ENCODE peak calls at places on chromosome 7, in five cellular contexts. Y is cardiac muscle cell, S is astrocyte, T is WERI-Rb-1, Q is mammary epithelial cell. A is an unnamed sample.

GRCh38 chr7:105782391-105783063 is 93.9 kb downstream of the ATXN7L1 start:
- DNase-seq in Y (no peak), S (peak; percentile 89), T (no peak), Q (peak; percentile 91), A (no peak)

GRCh38 chr7:93442478-93443224 is 131.9 kb downstream of the CALCR start:
- DNase-seq in Y (peak; percentile 48), S (no peak), T (peak; percentile 36), Q (peak; percentile 19), A (peak; percentile 52)

GRCh38 chr7:909358-910329 is 33.3 kb downstream of the GET4 start:
- DNase-seq in Y (peak; percentile 42), S (no peak), T (no peak), Q (no peak), A (no peak)

GRCh38 chr7:2403718-2404648 is 572 bp downstream of the CHST12 start:
- DNase-seq in Y (peak; percentile 66), S (no peak), T (no peak), Q (peak; percentile 26), A (peak; percentile 60)

GRCh38 chr7:73972614-73973013 is 55.4 kb upstream of the ELN start:
- DNase-seq in Y (no peak), S (no peak), T (no peak), Q (no peak), A (no peak)

GRCh38 chr7:127290801-127291361 is 38.1 kb upstream of the GRM8 start:
- DNase-seq in Y (no peak), S (peak; percentile 1), T (no peak), Q (peak; percentile 33), A (no peak)

GRCh38 chr7:134966691-134967090 is 19.6 kb upstream of the AGBL3 start:
- DNase-seq in Y (no peak), S (no peak), T (no peak), Q (no peak), A (no peak)

GRCh38 chr7:25069900-25070443 is 55.1 kb downstream of the CYCS start:
- DNase-seq in Y (peak; percentile 80), S (peak; percentile 60), T (peak; percentile 40), Q (peak; percentile 45), A (no peak)

GRCh38 chr7:1108264-1108920 is 20.5 kb downstream of the GPER1 start:
- DNase-seq in Y (no peak), S (no peak), T (no peak), Q (no peak), A (no peak)

GRCh38 chr7:151114151-151115090 is 28.1 kb downstream of the AGAP3 start:
- DNase-seq in Y (peak; percentile 63), S (no peak), T (no peak), Q (peak; percentile 80), A (peak; percentile 58)

GRCh38 chr7:105387621-105388372 is 924 bp downstream of the SRPK2 start:
- DNase-seq in Y (peak; percentile 77), S (peak; percentile 35), T (peak; percentile 61), Q (peak; percentile 63), A (peak; percentile 72)

GRCh38 chr7:17816903-17817302 is 123.4 kb downstream of the SNX13 start:
- DNase-seq in Y (no peak), S (no peak), T (no peak), Q (no peak), A (no peak)

GRCh38 chr7:23013715-23014649 is at the start of gene HYCC1:
- DNase-seq in Y (peak; percentile 99), S (peak; percentile 93), T (peak; percentile 99), Q (peak; percentile 98), A (peak; percentile 99)

GRCh38 chr7:44375236-44375699 is 49.9 kb upstream of the CAMK2B start:
- DNase-seq in Y (peak; percentile 60), S (no peak), T (peak; percentile 41), Q (no peak), A (no peak)

GRCh38 chr7:151824285-151824950 is 52.5 kb downstream of the PRKAG2 start:
- DNase-seq in Y (peak; percentile 49), S (no peak), T (no peak), Q (no peak), A (no peak)

GRCh38 chr7:103540986-103541385 is 95.0 kb upstream of the SLC26A5 start:
- DNase-seq in Y (no peak), S (no peak), T (no peak), Q (no peak), A (no peak)

GRCh38 chr7:42233939-42234338 is 3.1 kb downstream of the GLI3 start:
- DNase-seq in Y (no peak), S (peak; percentile 60), T (no peak), Q (peak; percentile 52), A (no peak)

GRCh38 chr7:39621784-39622411 is 1.5 kb upstream of the RALA start:
- DNase-seq in Y (no peak), S (peak; percentile 50), T (no peak), Q (peak; percentile 35), A (no peak)

GRCh38 chr7:132456418-132456817 is 119.9 kb downstream of the PLXNA4 start:
- DNase-seq in Y (no peak), S (no peak), T (no peak), Q (no peak), A (peak; percentile 52)

GRCh38 chr7:388961-389701 is 99.2 kb downstream of the FOXL3 start:
- DNase-seq in Y (no peak), S (no peak), T (no peak), Q (no peak), A (no peak)

GRCh38 chr7:105268511-105269392 is 120.0 kb downstream of the SRPK2 start:
- DNase-seq in Y (peak; percentile 36), S (peak; percentile 70), T (no peak), Q (peak; percentile 62), A (no peak)

GRCh38 chr7:71308105-71308504 is 176.2 kb downstream of the GALNT17 start:
- DNase-seq in Y (no peak), S (peak; percentile 90), T (no peak), Q (no peak), A (no peak)

GRCh38 chr7:96729795-96730194 is 20.1 kb upstream of the SEM1 start:
- DNase-seq in Y (no peak), S (no peak), T (no peak), Q (peak; percentile 48), A (no peak)

GRCh38 chr7:7920481-7920880 is 48.1 kb upstream of the GLCCI1 start:
- DNase-seq in Y (no peak), S (no peak), T (no peak), Q (peak; percentile 52), A (no peak)

GRCh38 chr7:157557263-157557662 is 220.5 kb downstream of the DNAJB6 start:
- DNase-seq in Y (no peak), S (no peak), T (no peak), Q (no peak), A (no peak)

GRCh38 chr7:88759216-88759955 is at the start of gene ZNF804B:
- DNase-seq in Y (peak; percentile 59), S (no peak), T (peak; percentile 62), Q (no peak), A (peak; percentile 74)

GRCh38 chr7:127392182-127392565 is 334 bp downstream of the ZNF800 start:
- DNase-seq in Y (peak; percentile 74), S (peak; percentile 44), T (peak; percentile 53), Q (peak; percentile 65), A (peak; percentile 72)

GRCh38 chr7:92730808-92731207 is 105.6 kb downstream of the CDK6 start:
- DNase-seq in Y (no peak), S (peak; percentile 78), T (no peak), Q (no peak), A (no peak)

GRCh38 chr7:25321424-25321823 is 93.1 kb upstream of the NPVF start:
- DNase-seq in Y (no peak), S (no peak), T (no peak), Q (no peak), A (no peak)

GRCh38 chr7:130732980-130733865 is 784 bp downstream of the KLF14 start:
- DNase-seq in Y (peak; percentile 19), S (no peak), T (peak; percentile 72), Q (no peak), A (peak; percentile 52)

GRCh38 chr7:128104109-128104742 is 73.0 kb upstream of the LRRC4 start:
- DNase-seq in Y (no peak), S (no peak), T (no peak), Q (no peak), A (peak; percentile 65)

GRCh38 chr7:43873300-43873699 is 4.0 kb upstream of the MRPS24 start:
- DNase-seq in Y (peak; percentile 30), S (peak; percentile 71), T (no peak), Q (peak; percentile 87), A (no peak)

GRCh38 chr7:93515144-93515543 is 59.4 kb downstream of the CALCR start:
- DNase-seq in Y (no peak), S (peak; percentile 0), T (no peak), Q (peak; percentile 3), A (no peak)

GRCh38 chr7:56062382-56062781 is 1.7 kb upstream of the SUMF2 start:
- DNase-seq in Y (no peak), S (peak; percentile 91), T (no peak), Q (no peak), A (no peak)

GRCh38 chr7:72032934-72033333 is 379.2 kb downstream of the CALN1 start:
- DNase-seq in Y (no peak), S (no peak), T (no peak), Q (no peak), A (no peak)

GRCh38 chr7:85019176-85019575 is 167.7 kb downstream of the SEMA3D start:
- DNase-seq in Y (no peak), S (no peak), T (no peak), Q (no peak), A (no peak)

DNA sequence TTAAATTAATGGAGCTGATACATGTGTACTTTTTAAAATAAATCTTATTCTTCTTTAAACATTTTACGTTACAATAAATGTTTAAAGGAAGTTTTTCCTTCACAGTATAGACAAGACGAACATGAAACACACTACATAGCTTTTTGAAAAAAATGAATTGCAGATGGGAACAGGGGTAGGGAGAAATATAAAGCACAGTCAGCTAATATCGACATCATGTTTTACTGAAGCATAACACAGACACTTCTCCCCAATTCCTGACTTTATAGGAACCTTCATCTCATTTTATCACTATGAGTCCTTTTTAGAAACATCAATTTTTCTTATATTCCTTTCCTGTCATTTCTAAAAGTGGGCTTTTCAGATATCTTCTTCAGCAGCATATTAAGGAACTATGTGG is 153.5 kb downstream of the MACC1 start:
- DNase-seq in Y (no peak), S (no peak), T (no peak), Q (no peak), A (no peak)
- TF ChIP-seq CTCF in Y (no peak), S (no peak), T (no peak), Q (no peak), A (no peak)

GRCh38 chr7:5457245-5457735 is 33.7 kb upstream of the TNRC18 start:
- DNase-seq in Y (no peak), S (no peak), T (no peak), Q (no peak), A (no peak)
- TF ChIP-seq CTCF in Y (no peak), S (no peak), T (no peak), Q (no peak), A (no peak)

GRCh38 chr7:27992092-27992491 is 188.5 kb downstream of the JAZF1 start:
- DNase-seq in Y (no peak), S (peak; percentile 62), T (no peak), Q (no peak), A (no peak)
- TF ChIP-seq CTCF in Y (no peak), S (no peak), T (no peak), Q (no peak), A (no peak)

GRCh38 chr7:29878081-29878688 is 71.9 kb downstream of the WIPF3 start:
- DNase-seq in Y (peak; percentile 23), S (peak; percentile 12), T (peak; percentile 20), Q (peak; percentile 33), A (peak; percentile 29)
- TF ChIP-seq CTCF in Y (peak; percentile 66), S (peak; percentile 71), T (peak; percentile 19), Q (peak; percentile 67), A (peak; percentile 70)

A was measured in glutamatergic neuron.